ENCODE peak calls at places on chromosomes 11 and 22, in five cellular contexts. E, U, X, G and R are unnamed samples.

GRCh38 chr22:30186535-30186934 is 60.0 kb downstream of the LIF start:
- DNase-seq in E (no peak), U (no peak), X (no peak), G (no peak), R (no peak)

GRCh38 chr11:68843052-68843561 is 1.4 kb upstream of the CPT1A start:
- DNase-seq in E (peak), U (peak), X (peak), G (no peak), R (no peak)

GRCh38 chr11:112889446-112889845 is 71.8 kb upstream of the NCAM1 start:
- DNase-seq in E (no peak), U (no peak), X (no peak), G (no peak), R (no peak)

GRCh38 chr11:68480855-68481510 is 20.4 kb downstream of the PPP6R3 start:
- DNase-seq in E (no peak), U (no peak), X (no peak), G (no peak), R (no peak)

GRCh38 chr11:66265531-66266377 is 2.7 kb upstream of the RAB1B start:
- DNase-seq in E (no peak), U (no peak), X (no peak), G (no peak), R (no peak)

GRCh38 chr22:30290679-30291333 is 1.5 kb upstream of the CASTOR1 start:
- DNase-seq in E (peak), U (peak), X (peak), G (no peak), R (peak)

GRCh38 chr11:96303067-96303466 is 39.9 kb downstream of the MAML2 start:
- DNase-seq in E (no peak), U (no peak), X (no peak), G (no peak), R (no peak)

GRCh38 chr22:27489265-27489675 is 312.3 kb downstream of the MN1 start:
- DNase-seq in E (no peak), U (peak), X (no peak), G (no peak), R (no peak)

GRCh38 chr11:21771097-21771496 is 421.8 kb upstream of the ANO5 start:
- DNase-seq in E (no peak), U (no peak), X (no peak), G (no peak), R (no peak)

GRCh38 chr11:126246636-126247035 is 22.1 kb downstream of the SRPRA start:
- DNase-seq in E (no peak), U (no peak), X (no peak), G (no peak), R (no peak)

GRCh38 chr11:128874406-128874805 is 7.3 kb upstream of the KCNJ1 start:
- DNase-seq in E (no peak), U (no peak), X (no peak), G (no peak), R (no peak)

GRCh38 chr22:27745809-27746208 is 55.7 kb downstream of the MN1 start:
- DNase-seq in E (no peak), U (no peak), X (no peak), G (no peak), R (no peak)

GRCh38 chr11:66288138-66288865 is 641 bp downstream of the YIF1A start:
- DNase-seq in E (peak), U (peak), X (no peak), G (no peak), R (no peak)

GRCh38 chr11:11065396-11065795 is 207.5 kb upstream of the ZBED5 start:
- DNase-seq in E (peak), U (no peak), X (no peak), G (no peak), R (no peak)

GRCh38 chr22:27668828-27669797 is 132.4 kb downstream of the MN1 start:
- DNase-seq in E (peak), U (peak), X (peak), G (peak), R (no peak)

GRCh38 chr22:19930537-19931486 is 10.8 kb upstream of the COMT start:
- DNase-seq in E (no peak), U (no peak), X (no peak), G (no peak), R (no peak)

GRCh38 chr11:8386134-8386864 is 122.6 kb upstream of the LMO1 start:
- DNase-seq in E (no peak), U (no peak), X (no peak), G (no peak), R (no peak)

GRCh38 chr22:34842630-34843029 is 223.3 kb upstream of the ISX start:
- DNase-seq in E (peak), U (no peak), X (no peak), G (no peak), R (no peak)
- TF ChIP-seq CTCF in E (peak), U (no peak), X (no peak), G (peak), R (peak)

DNA sequence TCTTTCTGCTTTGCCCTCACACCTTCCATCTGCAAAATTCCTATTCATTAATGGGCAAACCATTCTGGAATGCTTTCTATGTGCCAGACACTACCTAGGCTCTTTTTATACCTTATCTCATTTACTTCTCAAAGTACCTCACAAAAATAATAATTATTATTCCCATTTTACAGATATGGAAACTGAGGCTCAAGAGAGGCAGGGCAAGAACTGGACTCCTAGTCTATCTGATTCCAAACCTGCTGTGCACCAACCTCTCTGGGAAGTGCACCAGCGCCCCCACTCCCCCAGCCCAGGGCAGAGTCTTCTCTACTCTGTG is 826 bp upstream of the DGAT2 start:
- DNase-seq in E (no peak), U (no peak), X (no peak), G (no peak), R (no peak)
- H3K4me3 ChIP-seq in E (no peak), U (no peak), X (no peak), G (no peak), R (peak)

GRCh38 chr11:27696112-27696511 is 4.1 kb downstream of the BDNF start:
- DNase-seq in E (no peak), U (no peak), X (no peak), G (no peak), R (no peak)

GRCh38 chr11:27696961-27697360 is 3.3 kb downstream of the BDNF start:
- DNase-seq in E (peak), U (no peak), X (no peak), G (no peak), R (no peak)

GRCh38 chr11:27693398-27693797 is 6.9 kb downstream of the BDNF start:
- DNase-seq in E (no peak), U (no peak), X (no peak), G (no peak), R (no peak)

GRCh38 chr11:27697679-27698275 is 2.5 kb downstream of the BDNF start:
- DNase-seq in E (no peak), U (no peak), X (no peak), G (no peak), R (no peak)

GRCh38 chr11:27694992-27695391 is 5.3 kb downstream of the BDNF start:
- DNase-seq in E (no peak), U (no peak), X (no peak), G (no peak), R (no peak)
- TF ChIP-seq CTCF in E (peak), U (peak), X (no peak), G (peak), R (peak)

DNA sequence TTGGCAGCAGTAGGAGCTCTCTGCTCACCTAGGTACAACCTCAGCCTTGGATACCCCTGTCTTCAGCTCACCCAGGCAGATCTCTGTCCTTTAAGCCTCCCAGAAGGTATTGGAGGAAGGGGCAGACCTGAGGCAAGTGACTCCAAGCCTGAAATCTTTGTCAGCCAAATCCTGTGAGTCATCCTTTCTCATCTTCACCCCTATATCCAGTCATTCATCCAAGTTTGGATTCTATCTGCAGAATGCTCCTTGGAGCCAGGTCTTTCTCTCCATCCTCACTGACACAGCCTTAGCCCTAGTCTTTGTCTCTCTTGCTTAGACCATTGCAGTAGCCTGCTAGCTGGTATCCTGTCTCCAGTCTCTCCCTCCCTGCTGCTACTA is 10.4 kb upstream of the THY1 start:
- DNase-seq in E (no peak), U (no peak), X (no peak), G (no peak), R (peak)
- H3K4me3 ChIP-seq in E (no peak), U (no peak), X (no peak), G (no peak), R (peak)

GRCh38 chr22:22710719-22711531 is 66.5 kb downstream of the GGTLC2 start:
- DNase-seq in E (peak), U (peak), X (peak), G (no peak), R (no peak)
- TF ChIP-seq CTCF in E (peak), U (peak), X (peak), G (peak), R (peak)

DNA sequence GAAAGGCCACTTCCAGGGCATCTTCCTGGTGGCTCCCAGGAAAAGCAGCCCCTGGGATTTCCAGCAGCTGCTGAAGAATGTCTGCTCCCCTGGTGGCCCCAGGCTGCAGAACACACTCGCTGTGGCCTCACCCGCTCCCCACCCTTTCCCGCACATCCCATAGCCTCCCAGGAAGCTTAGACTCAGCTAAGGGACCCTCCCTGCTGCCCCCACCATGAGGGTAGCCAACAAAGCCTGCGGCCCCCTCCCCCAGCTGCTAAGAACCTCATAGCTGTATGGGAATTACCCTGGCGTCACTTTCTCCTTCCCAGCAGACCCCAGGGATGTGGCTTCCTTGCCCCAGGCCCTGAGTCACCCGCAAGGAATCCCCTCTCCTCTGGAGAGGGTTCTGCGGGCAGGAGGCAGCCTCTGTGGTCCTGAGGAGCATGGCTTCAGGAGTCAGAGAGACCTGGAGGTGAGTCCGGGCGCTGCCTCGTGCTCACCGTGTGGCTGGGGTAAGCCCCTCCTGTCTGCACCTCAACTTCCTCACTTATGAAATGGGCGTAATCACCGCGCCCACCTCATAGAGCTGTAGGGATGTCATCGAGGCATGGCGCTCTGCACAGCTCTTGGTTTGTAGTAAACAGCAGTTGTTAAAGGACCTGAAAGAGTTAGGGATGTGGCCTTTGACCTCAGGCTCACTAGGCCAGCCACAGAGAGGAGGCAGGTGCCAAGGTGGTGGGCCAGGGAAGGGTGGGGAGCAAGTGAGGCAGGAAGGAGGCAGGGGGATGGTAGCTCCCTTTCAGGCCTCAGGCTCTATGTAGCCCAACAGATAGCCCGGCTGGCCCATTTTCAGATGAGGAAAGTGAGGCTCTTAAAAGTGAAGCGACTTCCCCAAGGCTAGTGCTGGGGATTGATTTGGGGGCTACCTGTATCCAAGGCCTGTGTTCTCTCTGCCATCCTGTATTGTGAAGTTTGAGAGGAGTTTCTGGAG is 71.2 kb downstream of the LRRC32 start:
- DNase-seq in E (peak), U (no peak), X (no peak), G (no peak), R (no peak)
- H3K4me3 ChIP-seq in E (no peak), U (no peak), X (no peak), G (no peak), R (no peak)

DNA sequence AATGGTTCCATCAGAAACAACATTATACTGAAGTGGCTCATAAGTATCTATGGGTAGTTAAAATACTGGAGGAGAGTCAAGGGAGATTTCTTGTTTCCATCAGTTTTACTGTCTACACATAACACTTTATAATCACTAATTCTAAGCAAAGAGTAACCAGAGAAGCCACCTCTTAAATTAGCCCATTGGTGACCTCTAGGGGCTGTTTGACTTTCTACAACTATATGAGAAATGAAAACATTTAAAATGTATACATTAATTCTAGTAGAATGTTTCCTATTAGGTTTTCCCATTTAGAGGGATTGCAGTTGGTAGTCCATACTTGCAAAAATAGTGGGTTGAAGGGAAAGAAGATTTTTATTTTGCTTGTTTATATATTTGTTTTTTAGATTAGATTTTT is 504.3 kb downstream of the FAM181B start:
- DNase-seq in E (no peak), U (no peak), X (no peak), G (no peak), R (no peak)
- TF ChIP-seq CTCF in E (peak), U (no peak), X (peak), G (no peak), R (no peak)

GRCh38 chr11:75375626-75376025 is 23.7 kb upstream of the RPS3 start:
- DNase-seq in E (no peak), U (no peak), X (no peak), G (no peak), R (no peak)
- H3K4me3 ChIP-seq in E (no peak), U (no peak), X (no peak), G (no peak), R (no peak)

GRCh38 chr22:39068033-39068785 is 8.9 kb upstream of the APOBEC3G start:
- DNase-seq in E (no peak), U (no peak), X (no peak), G (no peak), R (no peak)
- TF ChIP-seq CTCF in E (peak), U (no peak), X (no peak), G (no peak), R (peak)